ENCODE peak calls at places on chromosomes 6 and 20, in four cellular contexts. A, E, Q and P are unnamed samples. For H3K4me1, the result is how much of the 10 kb centered on the place peaks cover.

GRCh38 chr20:48617481-48617880 is 210.3 kb downstream of the PREX1 start:
- DNase-seq in Q (peak), A (no peak), E (peak), P (no peak)

GRCh38 chr6:104995989-104996617 is 39.2 kb downstream of the LIN28B start:
- DNase-seq in A (peak), Q (no peak), E (no peak), P (no peak)

GRCh38 chr20:8234580-8234979 is 102.5 kb downstream of the PLCB1 start:
- DNase-seq in Q (no peak), A (no peak), E (no peak), P (no peak)

GRCh38 chr6:134826889-134827737 is 122.8 kb downstream of the ALDH8A1 start:
- DNase-seq in Q (peak), A (no peak), E (no peak), P (peak)

GRCh38 chr20:46031701-46032254 is 2.8 kb downstream of the SLC12A5 start:
- DNase-seq in E (no peak), A (no peak), Q (no peak), P (no peak)

GRCh38 chr6:170295519-170296422 is 4.9 kb upstream of the DLL1 start:
- DNase-seq in A (no peak), Q (no peak), E (peak), P (peak)

GRCh38 chr6:48973486-48973885 is 489.6 kb downstream of the MMUT start:
- DNase-seq in A (no peak), E (no peak), Q (no peak), P (no peak)

GRCh38 chr6:148138478-148138877 is 204.2 kb upstream of the SASH1 start:
- DNase-seq in A (no peak), Q (no peak), E (no peak), P (no peak)

GRCh38 chr6:35911871-35912653 is 8.8 kb downstream of the SRPK1 start:
- DNase-seq in E (no peak), Q (no peak), A (no peak), P (no peak)

GRCh38 chr20:53660078-53660909 is 66.7 kb upstream of the ZNF217 start:
- DNase-seq in A (no peak), Q (peak), E (peak), P (peak)

GRCh38 chr20:63100926-63101699 is 94.3 kb upstream of the BHLHE23 start:
- DNase-seq in E (peak), Q (peak), A (no peak), P (peak)

GRCh38 chr6:159062965-159063364 is 18.2 kb upstream of the TAGAP start:
- DNase-seq in A (no peak), E (no peak), Q (no peak), P (no peak)

GRCh38 chr6:30722280-30723112 is 2.3 kb downstream of the TUBB start:
- DNase-seq in A (peak), E (peak), Q (peak), P (peak)

GRCh38 chr20:51801220-51801991 is 915 bp downstream of the SALL4 start:
- DNase-seq in Q (no peak), A (peak), E (no peak), P (no peak)

GRCh38 chr6:45479834-45480696 is 102.3 kb upstream of the SUPT3H start:
- DNase-seq in Q (no peak), A (no peak), E (no peak), P (no peak)

GRCh38 chr20:17225891-17226409 is 890 bp upstream of the PCSK2 start:
- DNase-seq in A (no peak), E (peak), Q (peak), P (peak)

GRCh38 chr20:33693741-33694645 is 7.8 kb upstream of the E2F1 start:
- DNase-seq in E (peak), A (no peak), Q (peak), P (no peak)

GRCh38 chr6:52568320-52568719 is 8.5 kb downstream of the TRAM2 start:
- DNase-seq in Q (no peak), A (no peak), E (no peak), P (no peak)

GRCh38 chr20:5000263-5001173 is 792 bp downstream of the SLC23A2 start:
- DNase-seq in Q (peak), E (peak), A (no peak), P (peak)

GRCh38 chr20:45189861-45190260 is 15.2 kb downstream of the PI3 start:
- DNase-seq in Q (no peak), E (no peak), A (no peak), P (no peak)

GRCh38 chr20:35200255-35200654 is 26.2 kb upstream of the MMP24 start:
- DNase-seq in A (no peak), Q (no peak), E (no peak), P (no peak)

GRCh38 chr6:47655719-47656595 is 42.4 kb upstream of the ADGRF4 start:
- DNase-seq in E (peak), A (peak), Q (no peak), P (peak)

GRCh38 chr6:12587096-12587495 is 129.5 kb upstream of the PHACTR1 start:
- DNase-seq in A (no peak), Q (no peak), E (no peak), P (no peak)

GRCh38 chr6:69867075-69867911 is 937 bp downstream of the COL19A1 start:
- DNase-seq in E (peak), A (peak), Q (peak), P (peak)

GRCh38 chr20:21705466-21706344 is at the start of gene PAX1:
- DNase-seq in E (peak), A (peak), Q (no peak), P (no peak)

GRCh38 chr6:107621216-107621940 is 131.5 kb downstream of the SOBP start:
- DNase-seq in E (no peak), A (no peak), Q (no peak), P (no peak)

GRCh38 chr20:50772418-50773185 is 22.3 kb upstream of the BCAS4 start:
- DNase-seq in A (no peak), E (no peak), Q (no peak), P (no peak)

GRCh38 chr6:13662651-13663334 is 47.7 kb downstream of the NOL7 start:
- DNase-seq in E (no peak), Q (no peak), A (no peak), P (no peak)
- H3K4me3 ChIP-seq in E (no peak), Q (no peak), A (no peak), P (no peak)

DNA sequence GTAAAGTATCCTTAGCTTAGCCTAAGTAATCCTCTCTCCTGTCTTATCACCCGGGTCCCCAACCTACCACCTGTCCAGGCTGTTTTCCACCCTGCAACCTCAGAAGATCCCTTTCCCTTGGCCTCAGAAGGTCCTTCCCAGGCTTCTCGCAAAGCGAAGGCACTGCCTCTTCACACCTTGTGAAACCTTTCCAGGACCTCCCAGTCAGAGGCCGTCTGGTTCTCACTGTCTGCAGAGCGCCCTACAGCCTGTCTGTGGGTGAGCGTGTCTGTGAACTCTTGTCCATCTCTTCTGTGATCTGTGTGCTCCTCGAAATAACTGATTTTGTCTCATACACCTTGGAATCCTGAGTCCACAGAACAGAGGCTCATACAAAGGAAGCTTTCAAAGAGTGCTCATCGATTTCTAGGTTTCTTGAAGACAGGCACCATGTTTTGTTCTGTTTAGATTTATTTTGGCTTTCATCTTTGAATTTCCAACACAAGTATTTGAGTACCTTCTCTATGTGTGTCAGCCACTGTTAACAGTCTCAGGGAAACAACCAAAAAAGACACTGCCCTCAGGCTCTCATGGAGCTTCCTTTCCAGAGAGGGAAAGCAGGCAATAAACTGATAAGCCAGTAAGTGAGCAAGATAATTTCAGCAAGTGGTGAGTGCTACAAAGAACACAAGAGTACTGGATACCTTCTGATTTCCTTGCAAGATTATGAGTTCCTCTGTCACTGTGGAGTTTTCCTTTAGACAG is 6.3 kb downstream of the PDE10A start:
- DNase-seq in E (no peak), Q (no peak), A (no peak), P (no peak)
- TF ChIP-seq CTCF in E (no peak), Q (no peak), A (no peak), P (no peak)

GRCh38 chr6:90217621-90218496 is 78.8 kb downstream of the BACH2 start:
- DNase-seq in Q (no peak), A (peak), E (peak), P (peak)

GRCh38 chr6:90212274-90212673 is 84.4 kb downstream of the BACH2 start:
- DNase-seq in E (no peak), A (no peak), Q (no peak), P (no peak)

GRCh38 chr6:90214966-90215365 is 81.7 kb downstream of the BACH2 start:
- DNase-seq in A (no peak), E (no peak), Q (no peak), P (no peak)

GRCh38 chr6:90216081-90216977 is 80.3 kb downstream of the BACH2 start:
- DNase-seq in Q (no peak), E (peak), A (peak), P (peak)

DNA sequence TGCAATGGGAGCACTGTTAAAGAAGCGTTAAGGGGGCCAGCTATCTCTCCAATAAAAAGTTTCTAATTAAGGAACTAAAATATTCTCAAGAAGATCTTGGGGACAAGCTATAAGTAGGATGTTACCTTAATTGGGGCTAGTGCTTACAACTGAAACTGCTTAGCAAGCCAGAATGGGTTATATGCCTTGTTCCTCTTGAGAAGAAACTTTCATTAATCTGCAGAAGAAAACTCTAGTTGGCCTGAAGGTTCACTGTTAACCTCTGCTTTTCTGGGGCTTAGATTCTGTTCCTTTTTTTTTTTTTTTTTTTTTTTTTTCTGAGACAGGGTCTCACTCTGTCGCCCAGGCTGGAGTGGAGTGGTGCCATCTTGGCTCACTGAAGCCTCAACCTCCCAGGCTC is 82.2 kb downstream of the BACH2 start:
- DNase-seq in E (no peak), A (no peak), Q (no peak), P (no peak)
- H3K4me1 ChIP-seq in E (under half), A (under half), Q (under half), P (under half)

GRCh38 chr6:28632326-28632851 is 106.7 kb downstream of the GPX5 start:
- DNase-seq in Q (no peak), A (no peak), E (no peak), P (no peak)

GRCh38 chr6:28634758-28635546 is 109.3 kb downstream of the GPX5 start:
- DNase-seq in E (no peak), A (peak), Q (no peak), P (peak)

GRCh38 chr6:28634406-28634757 is 108.7 kb downstream of the GPX5 start:
- DNase-seq in E (no peak), Q (no peak), A (no peak), P (no peak)

GRCh38 chr6:28635547-28636158 is 110.0 kb downstream of the GPX5 start:
- DNase-seq in E (no peak), A (no peak), Q (no peak), P (no peak)

DNA sequence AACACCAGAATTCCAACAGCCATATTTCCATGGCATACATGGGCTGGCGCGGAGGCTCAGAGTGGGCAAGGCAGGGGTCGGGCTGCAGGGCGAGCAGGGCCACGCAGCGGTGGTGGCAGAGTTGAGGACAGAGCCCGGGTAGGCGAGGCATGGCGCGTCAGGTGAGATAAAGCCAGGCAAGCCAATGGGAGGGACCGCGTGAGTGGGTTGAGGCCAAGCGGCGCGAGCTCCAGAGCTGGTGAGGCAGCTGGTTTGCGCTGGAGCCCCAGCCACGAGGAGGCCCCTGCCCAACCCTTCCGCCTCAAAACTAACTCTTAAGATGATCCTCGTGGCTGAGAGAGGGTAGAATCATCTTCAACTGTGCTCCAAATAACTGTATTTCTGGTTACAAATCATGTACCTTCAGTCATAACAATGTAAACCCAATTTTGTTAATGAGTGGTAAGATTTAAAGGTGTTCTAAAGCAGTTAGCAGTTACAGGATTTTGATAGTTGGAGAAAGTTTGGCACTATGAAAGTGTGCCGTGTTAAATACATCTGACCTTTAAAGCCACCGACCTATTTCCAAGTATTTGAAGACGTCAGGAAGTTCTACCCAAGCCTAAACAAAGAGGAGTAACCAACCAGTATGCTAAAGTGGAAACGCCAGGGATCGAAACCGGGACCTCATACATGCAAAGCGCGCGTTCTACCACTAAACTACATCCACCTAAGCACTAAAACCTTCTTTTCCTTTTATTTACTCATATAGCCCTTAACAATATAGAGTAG is 107.9 kb downstream of the GPX5 start:
- DNase-seq in A (peak), E (no peak), Q (no peak), P (no peak)
- H3K4me3 ChIP-seq in A (peak), E (no peak), Q (no peak), P (no peak)

GRCh38 chr20:57693002-57693582 is 16.7 kb downstream of the PMEPA1 start:
- DNase-seq in Q (no peak), A (no peak), E (no peak), P (peak)
- TF ChIP-seq CTCF in Q (peak), A (peak), E (no peak), P (peak)

GRCh38 chr6:135905604-135906300 is 54.3 kb downstream of the PDE7B start:
- DNase-seq in A (no peak), E (peak), Q (no peak), P (no peak)
- H3K4me1 ChIP-seq in A (under half), E (under half), Q (under half), P (under half)